ENCODE peak calls at places on chromosomes 6 and 20, in six cellular contexts. One of them, this sample, is unnamed.

GRCh38 chr6:38567436-38567835 is 72.3 kb downstream of the BTBD9 start:
- DNase-seq in PC-9: peak
- DNase-seq in left lung: no peak
- DNase-seq in naive thymus-derived CD4-positive, alpha-beta T cell: no peak
- DNase-seq in SJSA1: no peak
- DNase-seq in adrenal gland: peak
- DNase-seq in this sample: peak

GRCh38 chr6:70119218-70119835 is 183.6 kb downstream of the COL9A1 start:
- DNase-seq in adrenal gland: no peak
- DNase-seq in SJSA1: no peak
- DNase-seq in PC-9: no peak
- DNase-seq in naive thymus-derived CD4-positive, alpha-beta T cell: no peak
- DNase-seq in left lung: no peak
- DNase-seq in this sample: no peak

GRCh38 chr20:52923123-52923543 is 49.0 kb upstream of the TSHZ2 start:
- DNase-seq in naive thymus-derived CD4-positive, alpha-beta T cell: no peak
- DNase-seq in PC-9: peak
- DNase-seq in left lung: no peak
- DNase-seq in SJSA1: peak
- DNase-seq in adrenal gland: no peak
- DNase-seq in this sample: no peak

GRCh38 chr6:118918326-118918725 is 16.6 kb downstream of the MCM9 start:
- DNase-seq in left lung: no peak
- DNase-seq in naive thymus-derived CD4-positive, alpha-beta T cell: no peak
- DNase-seq in SJSA1: no peak
- DNase-seq in PC-9: no peak
- DNase-seq in adrenal gland: no peak
- DNase-seq in this sample: no peak

GRCh38 chr6:77292564-77293546 is 170.4 kb downstream of the HTR1B start:
- DNase-seq in naive thymus-derived CD4-positive, alpha-beta T cell: no peak
- DNase-seq in PC-9: peak
- DNase-seq in SJSA1: peak
- DNase-seq in adrenal gland: no peak
- DNase-seq in left lung: no peak
- DNase-seq in this sample: no peak

GRCh38 chr6:31308050-31308844 is 36.4 kb upstream of the HLA-C start:
- DNase-seq in SJSA1: no peak
- DNase-seq in left lung: peak
- DNase-seq in naive thymus-derived CD4-positive, alpha-beta T cell: peak
- DNase-seq in adrenal gland: no peak
- DNase-seq in PC-9: no peak
- DNase-seq in this sample: no peak

GRCh38 chr6:30238178-30238795 is 25.1 kb upstream of the TRIM26 start:
- DNase-seq in PC-9: no peak
- DNase-seq in left lung: no peak
- DNase-seq in naive thymus-derived CD4-positive, alpha-beta T cell: no peak
- DNase-seq in SJSA1: peak
- DNase-seq in adrenal gland: peak
- DNase-seq in this sample: no peak

GRCh38 chr6:163806761-163807499 is 392.4 kb downstream of the QKI start:
- DNase-seq in adrenal gland: no peak
- DNase-seq in SJSA1: no peak
- DNase-seq in naive thymus-derived CD4-positive, alpha-beta T cell: no peak
- DNase-seq in left lung: peak
- DNase-seq in PC-9: no peak
- DNase-seq in this sample: no peak

GRCh38 chr6:163501022-163501421 is 86.5 kb downstream of the QKI start:
- DNase-seq in naive thymus-derived CD4-positive, alpha-beta T cell: no peak
- DNase-seq in SJSA1: no peak
- DNase-seq in left lung: no peak
- DNase-seq in adrenal gland: no peak
- DNase-seq in PC-9: no peak
- DNase-seq in this sample: no peak

GRCh38 chr6:18307006-18307405 is 42.7 kb upstream of the DEK start:
- DNase-seq in SJSA1: peak
- DNase-seq in left lung: no peak
- DNase-seq in adrenal gland: no peak
- DNase-seq in PC-9: peak
- DNase-seq in naive thymus-derived CD4-positive, alpha-beta T cell: no peak
- DNase-seq in this sample: no peak

GRCh38 chr6:108896111-108896661 is 48.0 kb downstream of the ARMC2 start:
- DNase-seq in PC-9: peak
- DNase-seq in naive thymus-derived CD4-positive, alpha-beta T cell: no peak
- DNase-seq in left lung: no peak
- DNase-seq in adrenal gland: no peak
- DNase-seq in SJSA1: peak
- DNase-seq in this sample: no peak

GRCh38 chr6:13689511-13690256 is 22.0 kb downstream of the RANBP9 start:
- DNase-seq in adrenal gland: no peak
- DNase-seq in PC-9: no peak
- DNase-seq in SJSA1: no peak
- DNase-seq in naive thymus-derived CD4-positive, alpha-beta T cell: no peak
- DNase-seq in left lung: no peak
- DNase-seq in this sample: no peak

GRCh38 chr6:137226682-137227081 is 7.5 kb upstream of the IFNGR1 start:
- DNase-seq in left lung: no peak
- DNase-seq in adrenal gland: no peak
- DNase-seq in naive thymus-derived CD4-positive, alpha-beta T cell: no peak
- DNase-seq in PC-9: no peak
- DNase-seq in SJSA1: no peak
- DNase-seq in this sample: no peak
- H3K27ac ChIP-seq in left lung: peak
- H3K27ac ChIP-seq in adrenal gland: no peak
- H3K27ac ChIP-seq in naive thymus-derived CD4-positive, alpha-beta T cell: no peak
- H3K27ac ChIP-seq in PC-9: no peak
- H3K27ac ChIP-seq in SJSA1: no peak
- H3K27ac ChIP-seq in this sample: no peak

GRCh38 chr6:20424679-20425078 is 23.0 kb downstream of the E2F3 start:
- DNase-seq in adrenal gland: peak
- DNase-seq in PC-9: no peak
- DNase-seq in naive thymus-derived CD4-positive, alpha-beta T cell: no peak
- DNase-seq in SJSA1: no peak
- DNase-seq in left lung: no peak
- DNase-seq in this sample: no peak
- H3K4me3 ChIP-seq in adrenal gland: no peak
- H3K4me3 ChIP-seq in PC-9: no peak
- H3K4me3 ChIP-seq in naive thymus-derived CD4-positive, alpha-beta T cell: no peak
- H3K4me3 ChIP-seq in SJSA1: no peak
- H3K4me3 ChIP-seq in left lung: no peak
- H3K4me3 ChIP-seq in this sample: no peak

DNA sequence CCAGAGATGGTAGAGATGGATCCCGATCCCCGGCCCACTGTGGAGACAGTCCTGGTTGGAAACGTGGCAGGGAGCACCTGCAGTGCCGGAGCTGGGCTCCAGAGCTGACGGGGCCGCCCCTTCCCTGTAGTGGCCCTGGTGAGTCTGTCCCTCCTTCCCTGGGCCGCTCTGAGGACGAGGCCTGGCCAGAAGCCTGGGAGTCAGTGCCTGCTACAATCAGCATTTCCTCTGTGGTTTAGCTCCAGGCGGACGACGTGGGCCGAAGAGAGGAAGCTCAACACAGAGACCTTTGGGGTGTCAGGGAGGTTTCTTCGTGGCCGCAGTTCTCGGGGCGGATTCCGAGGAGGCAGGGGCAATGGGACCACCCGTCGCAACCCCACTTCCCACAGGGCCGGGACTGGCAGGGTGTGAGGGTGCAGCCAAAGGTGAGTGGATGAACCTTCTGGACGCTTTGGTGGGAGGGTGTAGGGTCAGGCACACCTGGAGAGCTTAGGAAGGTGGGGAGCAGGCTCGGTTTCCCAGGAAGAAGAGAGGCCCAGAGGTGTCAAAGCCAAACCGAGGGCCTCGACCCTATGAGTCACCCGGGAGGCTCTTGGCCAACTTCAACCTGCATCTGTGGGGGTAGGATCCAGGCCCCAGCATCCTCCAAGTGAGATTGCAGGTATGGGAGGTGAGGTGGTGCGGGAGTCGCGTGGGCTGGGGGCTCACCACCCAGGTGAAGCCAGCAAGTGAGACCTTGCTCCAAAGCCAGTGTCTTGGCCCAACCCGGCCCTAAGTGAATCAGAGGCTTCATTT is 9.9 kb downstream of the PSMA7 start:
- DNase-seq in adrenal gland: no peak
- DNase-seq in naive thymus-derived CD4-positive, alpha-beta T cell: no peak
- DNase-seq in left lung: peak
- DNase-seq in PC-9: no peak
- DNase-seq in SJSA1: no peak
- DNase-seq in this sample: no peak
- H3K27ac ChIP-seq in adrenal gland: no peak
- H3K27ac ChIP-seq in naive thymus-derived CD4-positive, alpha-beta T cell: peak
- H3K27ac ChIP-seq in left lung: peak
- H3K27ac ChIP-seq in PC-9: no peak
- H3K27ac ChIP-seq in SJSA1: no peak
- H3K27ac ChIP-seq in this sample: peak

GRCh38 chr6:134436281-134436815 is 118.4 kb upstream of the SGK1 start:
- DNase-seq in adrenal gland: peak
- DNase-seq in naive thymus-derived CD4-positive, alpha-beta T cell: peak
- DNase-seq in PC-9: peak
- DNase-seq in SJSA1: peak
- DNase-seq in left lung: no peak
- DNase-seq in this sample: peak
- H3K4me3 ChIP-seq in adrenal gland: peak
- H3K4me3 ChIP-seq in naive thymus-derived CD4-positive, alpha-beta T cell: peak
- H3K4me3 ChIP-seq in PC-9: peak
- H3K4me3 ChIP-seq in SJSA1: peak
- H3K4me3 ChIP-seq in left lung: no peak
- H3K4me3 ChIP-seq in this sample: peak